ENCODE peak calls at places on chromosomes 5 and 9, in four cellular contexts. N, X, F and U are unnamed samples.

GRCh38 chr5:147437161-147437596 is 72.7 kb downstream of the DPYSL3 start:
- DNase-seq in N (no peak), F (no peak), X (no peak), U (peak)

GRCh38 chr5:173916233-173916632 is 28.1 kb downstream of the CPEB4 start:
- DNase-seq in F (peak), N (no peak), X (no peak), U (no peak)

GRCh38 chr5:80069251-80069650 is 34.1 kb downstream of the THBS4 start:
- DNase-seq in X (no peak), N (no peak), F (no peak), U (no peak)

GRCh38 chr5:74945561-74946165 is 79.5 kb upstream of the FAM169A start:
- DNase-seq in N (no peak), F (no peak), X (no peak), U (no peak)

GRCh38 chr5:174751154-174751990 is 27.0 kb downstream of the MSX2 start:
- DNase-seq in N (no peak), X (peak), F (no peak), U (peak)

GRCh38 chr9:126307306-126308061 is 19.1 kb upstream of the MVB12B start:
- DNase-seq in X (no peak), F (no peak), N (no peak), U (no peak)

GRCh38 chr5:79973511-79973910 is 17.6 kb downstream of the MTX3 start:
- DNase-seq in F (no peak), N (no peak), X (no peak), U (peak)

GRCh38 chr9:95023217-95024003 is 294.1 kb downstream of the FANCC start:
- DNase-seq in N (peak), F (no peak), X (no peak), U (no peak)

GRCh38 chr9:2872307-2872940 is 28.5 kb upstream of the PUM3 start:
- DNase-seq in N (peak), X (peak), F (no peak), U (peak)

GRCh38 chr5:64074533-64074932 is 91.1 kb upstream of the RNF180 start:
- DNase-seq in F (peak), X (peak), N (peak), U (peak)

GRCh38 chr9:459491-460444 is 245.1 kb downstream of the DOCK8 start:
- DNase-seq in X (no peak), F (peak), N (no peak), U (no peak)

GRCh38 chr5:104345513-104345823 is 782.9 kb upstream of the NUDT12 start:
- DNase-seq in N (no peak), X (no peak), F (no peak), U (no peak)

GRCh38 chr9:16321461-16322119 is 548.9 kb downstream of the BNC2 start:
- DNase-seq in F (no peak), X (no peak), N (peak), U (peak)
- TF ChIP-seq EZH2phosphoT487 in F (no peak), X (no peak), N (no peak), U (no peak)

GRCh38 chr5:35201291-35201690 is 29.0 kb downstream of the PRLR start:
- DNase-seq in X (no peak), F (no peak), N (no peak), U (no peak)
- TF ChIP-seq EZH2phosphoT487 in X (no peak), F (no peak), N (no peak), U (no peak)

GRCh38 chr9:16310288-16311145 is 560.0 kb downstream of the BNC2 start:
- DNase-seq in F (no peak), X (no peak), N (no peak), U (peak)
- TF ChIP-seq EZH2phosphoT487 in F (no peak), X (no peak), N (no peak), U (no peak)

DNA sequence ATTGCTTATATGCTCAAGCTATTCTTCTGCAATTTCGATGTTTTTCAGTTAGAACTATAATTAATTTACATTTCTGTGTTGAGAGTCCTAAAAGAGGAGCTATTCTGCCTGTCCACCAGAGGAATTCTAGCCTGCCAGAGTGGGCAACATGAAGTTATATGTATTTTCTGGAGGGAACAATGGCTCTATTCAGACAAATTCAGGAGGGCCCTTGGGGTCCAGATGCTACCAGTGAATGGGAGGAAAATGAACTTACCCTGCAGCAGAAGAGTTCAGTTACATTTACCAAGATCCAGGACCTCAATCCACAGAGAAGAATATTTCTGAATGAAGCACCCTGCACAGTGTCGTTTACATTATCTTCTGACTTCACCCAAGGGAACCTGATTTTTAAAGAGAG is 80.7 kb downstream of the ITGA1 start:
- DNase-seq in F (no peak), N (no peak), X (no peak), U (no peak)
- TF ChIP-seq EZH2phosphoT487 in F (no peak), N (no peak), X (no peak), U (no peak)

GRCh38 chr5:177447611-177448243 is 1.1 kb downstream of the PRR7 start:
- DNase-seq in F (peak), X (peak), N (peak), U (peak)
- TF ChIP-seq EZH2phosphoT487 in F (no peak), X (no peak), N (peak), U (no peak)

DNA sequence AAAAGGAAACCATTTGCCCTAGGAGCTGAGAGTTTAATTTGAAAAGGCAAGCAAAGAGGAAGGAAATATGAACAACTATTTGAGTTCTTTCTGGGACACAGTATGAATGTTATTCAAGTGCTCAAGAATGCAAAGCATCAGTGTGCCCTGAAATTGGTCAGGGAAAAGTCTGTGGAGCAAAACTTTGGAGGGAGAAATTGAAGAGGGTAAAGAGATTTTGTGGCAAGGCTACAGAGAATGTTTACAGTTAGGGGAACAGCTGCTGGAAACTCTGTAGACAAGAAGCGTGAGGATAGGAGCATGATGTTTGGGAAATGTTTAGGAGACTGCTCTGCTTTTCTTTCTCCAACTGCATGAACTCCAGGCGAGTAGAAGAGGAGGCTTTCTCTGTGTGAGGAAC is 75.5 kb upstream of the IL7R start:
- DNase-seq in X (no peak), N (no peak), F (no peak), U (no peak)
- TF ChIP-seq EZH2phosphoT487 in X (no peak), N (no peak), F (no peak), U (no peak)

DNA sequence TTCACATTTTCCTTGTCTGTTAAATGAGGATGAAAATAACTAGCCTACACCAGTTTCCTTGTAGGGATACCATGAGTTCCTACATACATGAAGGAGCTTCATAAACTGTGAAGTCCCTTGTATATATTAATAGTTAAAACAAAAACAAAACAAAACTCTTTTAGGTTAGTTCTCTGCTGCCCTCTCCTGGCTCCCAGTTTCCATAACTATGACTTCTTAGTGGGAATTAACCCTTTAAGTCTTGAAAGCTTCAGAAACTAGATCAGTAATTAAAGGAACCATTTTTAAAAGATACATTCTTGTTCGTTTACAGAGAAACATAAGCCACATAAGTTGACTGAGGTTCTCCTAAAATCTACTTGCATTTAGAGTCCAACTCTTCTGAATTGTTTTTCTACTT is 500.0 kb upstream of the C9orf72 start:
- DNase-seq in N (peak), X (peak), F (peak), U (peak)
- TF ChIP-seq EZH2phosphoT487 in N (no peak), X (no peak), F (no peak), U (no peak)

DNA sequence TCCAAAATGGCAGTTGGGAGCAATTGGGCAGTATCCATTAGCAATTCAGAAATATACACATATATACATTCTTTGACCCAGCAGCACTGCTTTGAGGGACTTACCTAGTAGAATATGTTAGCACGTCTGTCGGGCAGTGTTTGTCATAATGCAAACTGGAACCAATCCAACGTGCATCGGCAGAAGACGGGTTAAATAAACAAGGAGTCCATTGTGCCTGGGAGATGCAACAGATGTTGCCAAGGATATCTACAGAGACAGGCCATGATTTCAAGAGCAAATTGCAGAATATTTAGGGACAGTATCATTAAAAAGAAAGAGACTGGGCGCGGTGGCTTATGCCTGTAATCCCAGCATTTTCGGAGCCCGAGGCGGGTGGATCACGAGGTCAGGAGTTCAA is 107.0 kb downstream of the COL5A1 start:
- DNase-seq in X (no peak), N (no peak), F (no peak), U (no peak)
- TF ChIP-seq EZH2phosphoT487 in X (no peak), N (no peak), F (no peak), U (no peak)

DNA sequence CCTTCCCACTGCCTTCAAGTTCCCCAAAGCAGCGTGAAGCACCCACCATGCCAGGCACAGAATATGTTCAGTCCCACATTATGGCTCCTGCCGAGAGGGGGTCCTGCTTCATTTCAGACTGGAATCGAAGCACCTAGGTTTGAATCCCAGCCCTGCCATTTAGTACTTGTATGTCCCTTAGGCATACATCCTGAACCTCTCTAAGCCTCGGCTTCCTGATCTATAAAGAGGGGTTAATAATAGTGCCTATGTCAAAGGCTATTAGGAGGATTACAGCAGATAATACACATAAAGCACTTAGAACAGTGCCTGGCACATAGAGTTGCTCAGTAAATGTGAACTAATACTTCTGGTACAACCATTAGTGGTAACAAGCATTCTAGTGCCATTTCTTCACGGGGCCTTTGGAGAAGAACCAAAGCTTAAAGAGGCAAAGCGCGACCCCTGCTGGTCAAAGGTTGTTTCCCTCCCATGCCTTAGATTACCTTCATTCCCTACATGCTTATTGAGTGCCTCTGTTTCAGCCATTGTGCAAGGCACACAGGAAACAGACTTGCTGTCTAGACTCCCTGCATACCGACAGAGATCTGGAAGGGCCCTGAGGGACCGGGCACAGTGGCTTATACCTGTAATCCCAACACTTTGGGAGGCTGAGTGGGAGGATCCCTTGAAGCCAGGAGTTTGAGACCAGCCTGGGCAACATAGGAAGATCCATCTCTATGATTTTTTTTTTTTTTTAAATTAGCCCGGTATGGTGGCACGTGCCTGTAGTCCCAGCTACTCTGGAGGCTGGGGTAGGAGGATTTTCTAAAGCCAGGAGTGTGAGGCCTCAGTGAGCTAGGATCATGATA is 98.3 kb downstream of the PPARGC1B start:
- DNase-seq in F (peak), N (peak), X (peak), U (peak)
- TF ChIP-seq EZH2phosphoT487 in F (no peak), N (no peak), X (no peak), U (no peak)

DNA sequence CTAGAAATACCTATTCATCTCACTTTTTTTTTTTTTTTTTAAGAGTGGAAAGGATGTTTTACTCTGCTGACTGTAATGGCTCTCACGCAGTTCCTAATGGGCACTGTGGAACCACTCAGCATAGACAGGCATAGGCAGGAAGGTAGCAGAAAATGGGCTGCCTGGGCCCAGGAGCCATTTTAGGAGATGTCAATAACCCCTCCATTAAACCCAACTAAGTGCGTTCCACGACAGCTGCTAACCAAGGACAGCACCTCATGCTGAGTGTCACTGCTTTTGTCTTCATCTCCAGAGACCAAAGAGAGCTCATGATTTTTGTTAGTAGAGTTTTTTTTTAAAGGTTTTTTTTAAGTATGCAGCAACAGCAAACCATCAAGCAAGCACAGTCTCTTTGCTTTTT is 15.3 kb downstream of the MAP1B start:
- DNase-seq in X (no peak), N (no peak), F (no peak), U (no peak)
- TF ChIP-seq EZH2phosphoT487 in X (no peak), N (no peak), F (no peak), U (no peak)